ENCODE peak calls at places on chromosomes 7 and 10, in ten cellular contexts. N is adrenal gland; V is cardiac muscle cell; L is tibial artery; C is neuronal stem cell; J is colonic mucosa; Z is pancreas; P is endothelial cell of umbilical vein; S is CD4-positive, CD25-positive, alpha-beta regulatory T cell; F is Karpas-422. G is an unnamed sample.

GRCh38 chr7:46210467-46210866 is 289.4 kb upstream of the IGFBP3 start:
- DNase-seq in N (no peak), Z (no peak), S (no peak), C (no peak), J (no peak), F (no peak), P (no peak), L (no peak), V (no peak), G (no peak)

GRCh38 chr10:113027574-113028392 is 77.7 kb downstream of the TCF7L2 start:
- DNase-seq in C (peak; percentile 68), P (peak; percentile 31), J (no peak), V (no peak), Z (no peak), F (no peak), N (no peak), S (no peak), L (no peak), G (no peak)

GRCh38 chr10:108956149-108956548 is 967.2 kb downstream of the XPNPEP1 start:
- DNase-seq in Z (no peak), L (no peak), P (no peak), F (no peak), V (no peak), J (no peak), N (no peak), C (no peak), S (no peak), G (no peak)

GRCh38 chr10:133261726-133262325 is 14.8 kb downstream of the ADAM8 start:
- DNase-seq in C (no peak), F (peak; percentile 91), V (peak; percentile 74), N (peak; percentile 89), J (peak; percentile 91), Z (peak; percentile 92), P (peak; percentile 16), S (peak; percentile 81), L (peak; percentile 87), G (no peak)

GRCh38 chr10:66927271-66927950 is 1.6 kb downstream of the LRRTM3 start:
- DNase-seq in Z (no peak), F (no peak), V (no peak), P (no peak), S (no peak), J (no peak), L (no peak), N (no peak), C (no peak), G (no peak)

GRCh38 chr10:84244651-84245270 is at the start of gene RGR:
- DNase-seq in C (peak; percentile 90), S (no peak), J (no peak), V (no peak), N (no peak), F (no peak), P (no peak), L (peak; percentile 34), Z (peak; percentile 21), G (no peak)

GRCh38 chr10:102334106-102334505 is 61.4 kb upstream of the NFKB2 start:
- DNase-seq in N (no peak), C (peak; percentile 88), P (no peak), S (no peak), Z (no peak), F (no peak), L (no peak), V (peak; percentile 84), J (no peak), G (no peak)

GRCh38 chr10:86941426-86941825 is 16.0 kb downstream of the MMRN2 start:
- DNase-seq in Z (no peak), F (no peak), N (no peak), S (no peak), C (no peak), L (peak; percentile 10), V (no peak), J (peak; percentile 10), P (no peak), G (no peak)

GRCh38 chr10:5147255-5147980 is 37.5 kb downstream of the AKR1C8 start:
- DNase-seq in S (no peak), P (no peak), C (no peak), Z (peak; percentile 72), L (no peak), J (peak; percentile 74), V (no peak), F (no peak), N (no peak), G (no peak)

GRCh38 chr10:95516774-95517373 is 44.3 kb downstream of the SORBS1 start:
- DNase-seq in P (no peak), V (no peak), J (no peak), F (no peak), L (no peak), C (no peak), S (no peak), Z (no peak), N (no peak), G (no peak)

GRCh38 chr7:74032624-74033371 is 4.8 kb downstream of the ELN start:
- DNase-seq in V (peak; percentile 17), J (no peak), Z (no peak), L (peak; percentile 70), P (no peak), F (no peak), S (no peak), N (no peak), C (no peak), G (no peak)
- H3K27ac ChIP-seq in V (no peak overlapping the region), J (no peak overlapping the region), Z (peak overlapping the region; percentile 82), L (peak overlapping the region; percentile 98), P (no peak overlapping the region), F (no peak overlapping the region), S (no peak overlapping the region), N (peak overlapping the region; percentile 87), C (no peak overlapping the region), G (no peak overlapping the region)

GRCh38 chr7:97004237-97004930 is 969 bp upstream of the DLX6 start:
- DNase-seq in J (no peak), F (no peak), S (no peak), L (no peak), Z (no peak), N (no peak), C (no peak), P (no peak), V (no peak), G (no peak)

GRCh38 chr7:97006951-97007861 is 1.9 kb downstream of the DLX6 start:
- DNase-seq in C (peak; percentile 49), Z (no peak), P (no peak), V (no peak), F (no peak), J (no peak), S (no peak), N (no peak), L (no peak), G (no peak)

GRCh38 chr7:97004931-97005763 is at the start of gene DLX6:
- DNase-seq in V (peak; percentile 32), C (peak; percentile 81), P (no peak), S (peak; percentile 44), N (peak; percentile 38), J (peak; percentile 52), L (no peak), Z (no peak), F (no peak), G (peak; percentile 42)

GRCh38 chr7:97005764-97006145 is 402 bp downstream of the DLX6 start:
- DNase-seq in Z (no peak), P (no peak), V (no peak), F (no peak), S (no peak), J (no peak), L (no peak), N (no peak), C (no peak), G (no peak)

DNA sequence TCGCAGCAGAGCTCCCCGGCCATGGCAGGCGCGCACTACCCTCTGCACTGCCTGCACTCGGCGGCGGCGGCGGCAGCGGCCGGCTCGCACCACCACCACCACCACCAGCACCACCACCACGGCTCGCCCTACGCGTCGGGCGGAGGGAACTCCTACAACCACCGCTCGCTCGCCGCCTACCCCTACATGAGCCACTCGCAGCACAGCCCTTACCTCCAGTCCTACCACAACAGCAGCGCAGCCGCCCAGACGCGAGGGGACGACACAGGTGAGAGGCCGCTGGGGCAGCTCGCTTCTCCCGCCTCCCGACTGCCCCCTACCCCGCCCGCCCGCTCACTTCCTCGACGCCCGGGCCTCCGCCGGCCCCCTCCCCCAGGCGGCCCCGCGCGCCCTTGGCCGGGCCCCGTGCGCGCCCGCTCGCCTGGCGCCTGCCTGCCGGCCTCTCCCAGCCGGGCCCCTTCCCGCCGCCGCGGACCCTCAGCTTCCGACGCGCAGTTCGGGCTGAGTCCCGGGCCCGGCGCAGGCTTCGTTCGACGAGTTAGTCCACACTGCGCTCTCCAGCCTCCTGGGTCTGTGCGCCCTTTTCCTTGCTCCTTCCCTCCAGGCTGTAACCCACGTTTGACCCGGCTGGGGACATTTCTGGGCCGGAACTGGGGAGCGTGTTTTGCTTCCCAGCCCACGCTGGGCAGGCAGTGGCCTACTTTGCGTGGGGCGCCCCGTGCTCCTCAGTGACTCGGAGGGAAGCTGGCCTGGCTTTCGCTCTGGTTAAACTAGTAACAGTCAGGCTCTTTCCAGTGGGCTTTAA is 995 bp downstream of the DLX6 start:
- DNase-seq in F (no peak), S (peak; percentile 46), Z (no peak), N (peak; percentile 41), J (no peak), P (peak; percentile 29), L (no peak), C (peak; percentile 65), V (peak; percentile 51), G (no peak)
- H3K4me3 ChIP-seq in F (no peak overlapping the region), S (no peak overlapping the region), Z (peak overlapping the region; percentile 26), N (peak overlapping the region; percentile 36), J (peak overlapping the region; percentile 32), P (no peak overlapping the region), L (peak overlapping the region; percentile 49), C (peak overlapping the region; percentile 44), V (peak overlapping the region; percentile 37), G (peak overlapping the region; percentile 49)

GRCh38 chr7:91164531-91164930 is 99.7 kb upstream of the FZD1 start:
- DNase-seq in C (no peak), L (no peak), V (no peak), S (no peak), J (no peak), N (no peak), P (no peak), F (no peak), Z (no peak), G (no peak)
- H3K27ac ChIP-seq in C (no peak overlapping the region), L (no peak overlapping the region), V (peak overlapping the region; percentile 12), S (no peak overlapping the region), J (no peak overlapping the region), N (no peak overlapping the region), P (no peak overlapping the region), F (peak overlapping the region; percentile 91), Z (no peak overlapping the region), G (no peak overlapping the region)

DNA sequence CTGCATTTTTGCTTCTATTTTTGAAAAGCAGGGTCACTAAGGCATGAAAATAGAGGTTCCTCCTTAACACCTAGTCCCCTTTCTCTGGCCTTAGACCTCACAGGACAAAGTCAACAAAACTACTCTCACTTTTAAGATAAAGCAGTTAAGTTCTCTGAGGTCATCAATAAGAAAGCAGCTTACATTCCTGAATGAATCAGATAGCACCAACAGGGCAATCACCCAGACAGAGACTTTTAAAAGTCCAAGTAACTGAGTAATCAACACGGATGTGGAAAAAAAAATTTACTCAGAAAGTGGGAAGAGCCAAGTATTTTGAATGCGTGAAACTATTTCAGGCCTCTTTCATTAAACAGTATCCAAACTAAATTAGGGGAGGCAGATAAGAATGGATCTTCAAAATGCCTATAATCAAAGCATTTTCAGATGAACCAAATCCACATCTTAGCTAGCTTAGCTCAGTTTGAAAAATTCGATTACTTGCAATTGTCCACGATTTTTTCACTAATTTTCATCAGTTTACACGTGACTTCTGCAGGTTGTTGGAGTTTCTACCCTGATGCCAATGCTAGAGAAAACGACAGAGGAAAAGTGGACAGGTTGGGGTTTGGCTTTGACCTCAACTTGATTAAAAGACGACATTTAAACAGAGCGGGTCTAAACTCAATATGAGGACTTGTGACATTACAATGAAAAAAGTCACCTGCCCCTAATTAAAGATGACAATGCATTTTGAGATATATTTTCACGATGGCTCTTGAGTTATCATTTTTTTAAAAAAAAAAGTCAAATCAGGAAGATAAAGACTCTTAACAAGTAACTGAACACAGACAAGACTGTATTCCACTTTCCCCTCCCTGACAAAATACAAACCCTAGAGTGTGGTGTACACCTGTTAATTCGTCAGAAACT is 1.6 kb downstream of the BEND7 start:
- DNase-seq in P (peak; percentile 78), J (no peak), N (no peak), Z (no peak), F (no peak), L (no peak), S (no peak), C (no peak), V (peak; percentile 49), G (no peak)
- H3K4me3 ChIP-seq in P (peak overlapping the region; percentile 82), J (peak overlapping the region; percentile 54), N (peak overlapping the region; percentile 76), Z (peak overlapping the region; percentile 65), F (no peak overlapping the region), L (peak overlapping the region; percentile 83), S (no peak overlapping the region), C (peak overlapping the region; percentile 54), V (peak overlapping the region; percentile 74), G (peak overlapping the region; percentile 35)

G was measured in Panc1.